ENCODE peak calls at places on chromosomes 2 and 18, in ten cellular contexts. K is H1, N is fibroblast of lung, D is neural progenitor cell, I is psoas muscle, P is body of pancreas, U is osteoblast, T is mesenchymal stem cell, H is mammary epithelial cell, W is PC-9. C is an unnamed sample.
A peak's percentile ranks its signal among the peaks of the same experiment; 100 is the strongest.

GRCh38 chr2:85920810-85921545 is 32.2 kb upstream of the ST3GAL5 start:
- DNase-seq in N (no peak), P (no peak), U (peak; percentile 78), W (no peak), T (peak; percentile 63), H (no peak), I (no peak), K (no peak), D (no peak), C (peak; percentile 86)

GRCh38 chr18:56245856-56246575 is 392.4 kb downstream of the TXNL1 start:
- DNase-seq in T (peak; percentile 78), U (peak; percentile 29), D (peak; percentile 11), H (no peak), N (peak; percentile 52), W (no peak), I (no peak), P (no peak), K (no peak), C (peak; percentile 74)

GRCh38 chr2:203744091-203744490 is 37.7 kb downstream of the CD28 start:
- DNase-seq in P (no peak), W (no peak), I (no peak), D (no peak), K (no peak), U (no peak), H (no peak), N (no peak), T (no peak), C (no peak)

GRCh38 chr2:61770746-61771145 is 83.1 kb downstream of the FAM161A start:
- DNase-seq in H (peak; percentile 73), N (peak; percentile 12), I (no peak), W (peak; percentile 74), K (no peak), T (no peak), D (no peak), U (no peak), P (no peak), C (no peak)

GRCh38 chr2:199488772-199489400 is 31.1 kb upstream of the SATB2 start:
- DNase-seq in I (no peak), K (no peak), T (peak; percentile 53), W (peak; percentile 34), H (peak; percentile 43), D (peak; percentile 75), P (peak; percentile 52), N (peak; percentile 67), U (peak; percentile 90), C (peak; percentile 57)

GRCh38 chr2:212595036-212595654 is 56.5 kb upstream of the ERBB4 start:
- DNase-seq in P (no peak), I (no peak), D (no peak), U (peak; percentile 47), T (peak; percentile 3), H (peak; percentile 46), K (no peak), W (no peak), N (peak; percentile 46), C (no peak)

GRCh38 chr18:46720092-46720491 is 36.8 kb downstream of the ST8SIA5 start:
- DNase-seq in D (no peak), N (no peak), I (no peak), H (no peak), K (no peak), T (no peak), U (no peak), P (no peak), W (no peak), C (no peak)

GRCh38 chr2:47222813-47223564 is 67.9 kb upstream of the STPG4 start:
- DNase-seq in D (no peak), P (no peak), N (no peak), T (no peak), U (no peak), W (no peak), I (no peak), K (no peak), H (no peak), C (no peak)

GRCh38 chr2:64054166-64054915 is 35.1 kb upstream of the VPS54 start:
- DNase-seq in P (no peak), I (no peak), H (no peak), K (no peak), W (no peak), D (no peak), U (no peak), N (no peak), T (no peak), C (no peak)

GRCh38 chr2:109031481-109032228 is 42.6 kb upstream of the EDAR start:
- DNase-seq in I (peak; percentile 40), N (peak; percentile 35), T (peak; percentile 40), W (peak; percentile 21), H (peak; percentile 20), D (peak; percentile 66), P (peak; percentile 41), K (peak; percentile 27), U (no peak), C (no peak)

GRCh38 chr2:75528221-75528977 is 32.3 kb downstream of the EVA1A start:
- DNase-seq in N (no peak), U (no peak), D (no peak), P (no peak), I (no peak), W (peak; percentile 82), H (peak; percentile 70), K (no peak), T (no peak), C (no peak)

GRCh38 chr2:75526842-75527241 is 33.9 kb downstream of the EVA1A start:
- DNase-seq in D (no peak), I (no peak), W (no peak), K (no peak), U (no peak), N (no peak), T (no peak), P (no peak), H (no peak), C (no peak)

GRCh38 chr2:75525434-75526308 is 35.1 kb downstream of the EVA1A start:
- DNase-seq in U (no peak), W (no peak), H (peak; percentile 83), K (no peak), P (no peak), D (no peak), T (no peak), N (no peak), I (no peak), C (no peak)

GRCh38 chr2:75524276-75524911 is 36.3 kb downstream of the EVA1A start:
- DNase-seq in W (no peak), I (no peak), D (no peak), K (no peak), N (no peak), T (no peak), P (no peak), H (no peak), U (no peak), C (no peak)

DNA sequence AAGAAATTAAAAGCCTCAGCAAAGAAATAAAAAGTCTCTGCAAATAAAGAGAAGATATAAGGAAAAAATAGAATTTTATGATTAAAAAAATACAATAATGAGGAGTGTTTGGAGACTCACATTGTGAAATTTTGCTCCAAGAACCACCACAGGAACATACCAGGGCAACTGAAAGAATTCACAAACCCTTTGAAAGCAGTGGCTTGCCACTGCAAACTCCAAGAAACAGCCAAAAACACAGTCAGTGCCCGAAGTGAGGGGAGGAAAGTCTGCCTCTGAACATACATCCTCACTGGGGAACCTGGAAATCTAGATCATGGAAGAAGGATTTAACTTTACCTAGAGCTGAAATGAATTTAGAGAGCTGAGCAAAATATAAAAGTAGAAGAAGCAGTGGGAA is 33.1 kb downstream of the EVA1A start:
- DNase-seq in W (no peak), N (no peak), H (no peak), D (no peak), U (no peak), T (no peak), I (no peak), P (no peak), K (no peak), C (no peak)
- H3K27me3 ChIP-seq in W (no peaks in the 10 kb centered on the region), N (no peaks in the 10 kb centered on the region), H (no peaks in the 10 kb centered on the region), D (no peaks in the 10 kb centered on the region), U (no peaks in the 10 kb centered on the region), T (no peaks in the 10 kb centered on the region), I (no peaks in the 10 kb centered on the region), P (no peaks in the 10 kb centered on the region), K (no peaks in the 10 kb centered on the region), C (no peaks in the 10 kb centered on the region)

DNA sequence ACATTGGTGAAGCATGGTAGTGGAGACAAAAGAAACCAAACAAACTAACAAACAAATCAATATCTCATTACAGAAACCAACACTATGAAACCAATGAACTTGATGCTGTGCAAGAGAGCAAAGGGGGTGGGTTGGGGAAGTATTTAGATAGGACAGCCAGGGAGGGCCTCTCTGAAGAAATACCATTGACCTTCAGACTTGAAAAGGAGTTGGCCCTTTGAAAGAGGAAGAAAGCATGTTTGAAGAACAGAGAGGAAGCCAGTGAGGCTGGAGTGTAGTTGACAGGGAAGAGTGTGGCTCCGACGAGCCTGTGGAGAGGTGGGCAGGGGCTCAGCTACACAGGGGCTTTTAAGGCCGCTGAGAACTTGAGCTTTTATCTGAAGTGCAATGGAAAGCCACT is 151.0 kb upstream of the GATA6 start:
- DNase-seq in U (no peak), W (no peak), H (no peak), N (no peak), D (no peak), T (no peak), K (no peak), I (no peak), P (no peak), C (no peak)
- H3K4me1 ChIP-seq in U (no peaks in the 10 kb centered on the region), W (no peaks in the 10 kb centered on the region), H (no peaks in the 10 kb centered on the region), N (no peaks in the 10 kb centered on the region), D (peaks cover 5% of the 10 kb centered on the region), T (peaks cover 1% of the 10 kb centered on the region), K (no peaks in the 10 kb centered on the region), I (no peaks in the 10 kb centered on the region), P (peaks cover 41% of the 10 kb centered on the region), C (no peaks in the 10 kb centered on the region)

DNA sequence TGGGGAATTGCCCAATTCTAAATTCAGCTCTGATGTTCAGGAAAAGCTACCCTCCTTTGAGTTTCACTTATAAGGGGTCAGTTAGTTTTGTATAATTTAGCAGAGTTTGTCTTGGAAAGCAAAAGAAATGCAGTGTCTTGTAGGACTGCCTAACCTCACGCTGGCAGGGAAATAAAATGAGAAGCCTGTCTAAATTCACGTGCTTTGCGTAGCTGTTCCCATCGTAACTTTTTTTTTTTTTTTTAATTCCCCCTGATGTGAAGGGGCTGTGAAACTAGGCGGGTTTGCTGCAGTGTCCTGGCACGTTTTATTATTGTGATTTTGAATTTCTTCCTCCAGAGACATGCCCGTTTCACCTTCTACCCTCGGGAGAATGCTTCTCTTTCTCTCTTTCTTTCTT is 2.1 kb downstream of the MEIS1 start:
- DNase-seq in W (no peak), I (no peak), U (no peak), K (no peak), H (no peak), D (no peak), N (peak; percentile 66), P (no peak), T (peak; percentile 36), C (peak; percentile 24)
- H3K27me3 ChIP-seq in W (no peaks in the 10 kb centered on the region), I (no peaks in the 10 kb centered on the region), U (no peaks in the 10 kb centered on the region), K (peaks cover 100% of the 10 kb centered on the region), H (no peaks in the 10 kb centered on the region), D (peaks cover 78% of the 10 kb centered on the region), N (no peaks in the 10 kb centered on the region), P (no peaks in the 10 kb centered on the region), T (no peaks in the 10 kb centered on the region), C (no peaks in the 10 kb centered on the region)

DNA sequence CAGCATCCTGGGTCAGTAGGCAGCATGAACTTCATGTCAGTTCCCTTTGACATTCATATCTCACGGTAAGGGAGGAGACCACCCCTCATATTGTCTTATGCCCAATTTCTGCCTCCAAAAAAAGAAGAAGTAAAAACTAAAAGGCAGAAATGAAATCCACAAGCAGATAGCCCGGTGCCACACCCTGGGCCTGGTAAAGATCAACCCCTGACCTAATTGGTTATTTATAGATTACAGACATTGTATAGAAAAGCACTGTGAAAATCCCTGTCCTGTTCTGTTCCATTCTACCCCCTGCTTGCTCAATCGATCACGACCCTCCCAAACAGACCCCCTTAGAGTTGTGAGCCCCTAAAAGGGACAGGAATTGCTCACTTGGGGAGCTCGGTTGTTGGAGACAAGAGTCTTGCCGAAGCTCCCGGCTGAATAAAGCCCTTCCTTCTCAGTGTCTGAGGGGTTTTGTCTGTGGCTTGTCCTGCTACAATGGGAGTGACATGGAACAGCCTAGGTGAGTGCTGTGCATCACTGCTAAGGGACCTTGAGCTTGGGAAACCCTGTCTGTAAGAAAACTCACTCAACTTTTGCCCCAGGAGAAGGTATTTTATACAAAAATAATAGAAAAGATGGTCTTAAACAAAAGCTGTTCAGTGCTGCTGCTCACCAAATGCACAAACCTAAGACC is 11.1 kb downstream of the NDUFV2 start:
- DNase-seq in K (no peak), P (no peak), T (no peak), N (no peak), H (no peak), I (no peak), U (no peak), W (no peak), D (no peak), C (no peak)
- H3K4me1 ChIP-seq in K (no peaks in the 10 kb centered on the region), P (peaks cover 74% of the 10 kb centered on the region), T (peaks cover 12% of the 10 kb centered on the region), N (peaks cover 9% of the 10 kb centered on the region), H (peaks cover 19% of the 10 kb centered on the region), I (peaks cover 91% of the 10 kb centered on the region), U (peaks cover 41% of the 10 kb centered on the region), W (peaks cover 29% of the 10 kb centered on the region), D (peaks cover 19% of the 10 kb centered on the region), C (peaks cover 48% of the 10 kb centered on the region)

C was measured in SJSA1.